ENCODE peak calls at places on chromosomes 5 and 9, in ten cellular contexts. R is GM13977, C is left ventricle myocardium inferior, H is cardiac muscle cell, T is fibroblast of the aortic adventitia, X is AG04450, K is heart right ventricle, V is fibroblast of villous mesenchyme, P is IMR-90, E is NB4. W is an unnamed sample.

GRCh38 chr5:115179068-115179958 is 9.6 kb upstream of the TRIM36 start:
- DNase-seq in T (no peak), C (no peak), H (no peak), V (no peak), E (no peak), R (peak), P (no peak), X (no peak), K (no peak), W (peak)

GRCh38 chr9:84997472-84997871 is 327.9 kb downstream of the NTRK2 start:
- DNase-seq in H (no peak), K (no peak), C (no peak), T (no peak), V (no peak), X (no peak), P (no peak), E (peak), R (no peak), W (peak)

GRCh38 chr5:69279517-69279916 is 44.8 kb downstream of the CDK7 start:
- DNase-seq in V (no peak), H (no peak), R (no peak), P (no peak), K (no peak), T (no peak), C (no peak), E (no peak), X (no peak), W (no peak)

GRCh38 chr5:177546262-177546741 is 8.1 kb downstream of the FAM193B start:
- DNase-seq in H (peak), K (peak), C (no peak), X (peak), V (peak), P (peak), T (peak), R (no peak), E (peak), W (no peak)

GRCh38 chr5:6950872-6951271 is 237.6 kb downstream of the TENT4A start:
- DNase-seq in K (no peak), R (no peak), P (no peak), T (no peak), C (no peak), V (no peak), H (no peak), X (no peak), E (no peak), W (no peak)

GRCh38 chr5:93349613-93350012 is 231.4 kb downstream of the NR2F1-AS1 start:
- DNase-seq in X (peak), C (no peak), H (no peak), V (no peak), K (no peak), R (no peak), T (peak), E (no peak), P (peak), W (no peak)

GRCh38 chr5:121108725-121109124 is 644.6 kb downstream of the PRR16 start:
- DNase-seq in V (no peak), C (no peak), X (no peak), K (peak), P (no peak), H (no peak), E (no peak), T (no peak), R (no peak), W (peak)

GRCh38 chr5:84301535-84301934 is 83.1 kb downstream of the EDIL3 start:
- DNase-seq in V (no peak), T (peak), X (no peak), C (no peak), K (no peak), E (no peak), P (peak), H (no peak), R (no peak), W (no peak)

GRCh38 chr9:95444160-95444559 is 72.6 kb downstream of the PTCH1 start:
- DNase-seq in C (no peak), P (no peak), H (no peak), K (no peak), E (no peak), V (no peak), X (no peak), T (no peak), R (no peak), W (no peak)

GRCh38 chr9:80560976-80561375 is 989.2 kb downstream of the TLE4 start:
- DNase-seq in E (no peak), X (no peak), K (no peak), H (no peak), P (no peak), R (no peak), T (no peak), V (no peak), C (no peak), W (no peak)

GRCh38 chr9:93642961-93643360 is 66.6 kb downstream of the PHF2 start:
- DNase-seq in H (peak), K (no peak), P (peak), R (no peak), C (no peak), X (peak), T (peak), V (peak), E (no peak), W (no peak)

GRCh38 chr9:124182741-124183140 is 75.0 kb upstream of the NEK6 start:
- DNase-seq in X (no peak), C (no peak), V (no peak), R (no peak), E (no peak), T (no peak), P (no peak), K (no peak), H (no peak), W (no peak)

GRCh38 chr9:96484521-96484931 is 34.6 kb downstream of the HABP4 start:
- DNase-seq in K (no peak), X (no peak), H (no peak), R (peak), C (no peak), V (no peak), T (no peak), P (no peak), E (no peak), W (no peak)

GRCh38 chr5:161925960-161926359 is 78.0 kb downstream of the GABRA1 start:
- DNase-seq in K (no peak), E (peak), C (no peak), P (no peak), V (no peak), X (no peak), R (no peak), T (no peak), H (no peak), W (no peak)

GRCh38 chr9:71504636-71505035 is 263.7 kb downstream of the CEMIP2 start:
- DNase-seq in X (no peak), K (no peak), T (no peak), C (no peak), P (no peak), V (no peak), H (no peak), R (no peak), E (no peak), W (no peak)

GRCh38 chr9:18472915-18473314 is 1.0 kb upstream of the ADAMTSL1 start:
- DNase-seq in P (no peak), E (no peak), X (no peak), V (peak), T (peak), R (no peak), H (peak), C (no peak), K (no peak), W (no peak)

GRCh38 chr5:72860499-72860898 is 44.0 kb downstream of the TNPO1 start:
- DNase-seq in E (no peak), X (peak), T (peak), P (peak), H (peak), C (no peak), V (peak), R (no peak), K (no peak), W (no peak)

GRCh38 chr5:14869286-14870164 is 2.1 kb downstream of the ANKH start:
- DNase-seq in H (no peak), V (no peak), R (no peak), X (no peak), T (peak), E (no peak), P (no peak), C (no peak), K (no peak), W (no peak)

GRCh38 chr5:158166424-158166823 is 307.5 kb upstream of the CLINT1 start:
- DNase-seq in H (peak), R (no peak), T (no peak), K (no peak), V (no peak), E (no peak), P (no peak), X (no peak), C (no peak), W (peak)

GRCh38 chr9:14278291-14278721 is 35.6 kb downstream of the NFIB start:
- DNase-seq in K (no peak), R (no peak), C (no peak), H (peak), V (peak), E (no peak), P (peak), T (peak), X (no peak), W (no peak)

GRCh38 chr9:36928670-36929349 is 105.3 kb downstream of the PAX5 start:
- DNase-seq in C (no peak), E (peak), K (no peak), R (peak), V (peak), T (peak), H (peak), X (no peak), P (peak), W (no peak)

GRCh38 chr9:36163049-36163839 is 5.9 kb upstream of the CCIN start:
- DNase-seq in V (peak), H (peak), K (peak), R (no peak), X (no peak), E (no peak), T (peak), P (peak), C (peak), W (peak)

GRCh38 chr9:18776836-18777820 is 255.9 kb downstream of the SAXO1 start:
- DNase-seq in E (no peak), X (no peak), R (no peak), H (no peak), T (no peak), K (peak), P (no peak), C (no peak), V (no peak), W (no peak)

GRCh38 chr5:138963763-138964371 is 88.7 kb upstream of the LRRTM2 start:
- DNase-seq in C (no peak), X (no peak), R (no peak), T (no peak), H (no peak), E (no peak), K (no peak), P (no peak), V (peak), W (peak)

GRCh38 chr9:10678010-10678409 is 65.2 kb upstream of the PTPRD start:
- DNase-seq in X (no peak), K (no peak), T (no peak), E (no peak), H (no peak), P (no peak), C (no peak), R (no peak), V (no peak), W (no peak)

GRCh38 chr9:129676970-129677369 is 11.5 kb downstream of the PRRX2 start:
- DNase-seq in K (no peak), E (no peak), P (no peak), V (no peak), R (no peak), H (no peak), X (no peak), T (peak), C (no peak), W (no peak)

DNA sequence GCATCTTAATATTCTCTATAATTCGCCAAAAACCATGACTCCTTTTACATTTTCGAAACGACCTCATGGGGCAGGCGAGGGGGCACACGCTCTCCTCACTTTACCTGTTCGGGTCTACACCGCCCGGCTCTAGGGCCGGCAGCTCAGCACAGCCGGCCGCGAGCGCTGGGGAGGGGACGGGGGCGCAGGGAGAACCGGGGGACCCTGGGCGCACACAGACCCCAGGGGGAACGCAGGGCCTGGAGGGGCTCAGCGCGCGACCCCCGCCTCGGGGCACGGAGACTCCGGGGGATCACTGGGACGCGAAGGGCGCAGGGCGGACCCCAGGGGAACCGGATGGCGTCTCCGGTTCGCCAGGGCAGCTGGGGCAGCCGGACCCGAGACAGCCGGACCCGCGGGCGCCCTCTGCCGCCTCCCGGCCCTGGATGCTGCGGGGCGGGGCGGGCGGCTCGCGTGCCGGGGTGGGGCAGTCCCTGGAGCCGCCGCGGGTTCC is at the start of gene AHRR:
- DNase-seq in P (peak), K (peak), X (no peak), T (peak), R (peak), C (peak), E (peak), V (peak), H (peak), W (peak)
- TF ChIP-seq CTCF in P (peak), K (peak), X (peak), T (peak), R (peak), C (peak), E (peak), V (peak), H (peak), W (peak)

GRCh38 chr9:114385412-114386181 is 2.2 kb downstream of the AKNA start:
- DNase-seq in K (peak), P (peak), C (peak), H (peak), E (peak), R (peak), T (peak), V (peak), X (peak), W (no peak)
- TF ChIP-seq CTCF in K (no peak), P (no peak), C (no peak), H (no peak), E (no peak), R (no peak), T (no peak), V (no peak), X (no peak), W (no peak)

DNA sequence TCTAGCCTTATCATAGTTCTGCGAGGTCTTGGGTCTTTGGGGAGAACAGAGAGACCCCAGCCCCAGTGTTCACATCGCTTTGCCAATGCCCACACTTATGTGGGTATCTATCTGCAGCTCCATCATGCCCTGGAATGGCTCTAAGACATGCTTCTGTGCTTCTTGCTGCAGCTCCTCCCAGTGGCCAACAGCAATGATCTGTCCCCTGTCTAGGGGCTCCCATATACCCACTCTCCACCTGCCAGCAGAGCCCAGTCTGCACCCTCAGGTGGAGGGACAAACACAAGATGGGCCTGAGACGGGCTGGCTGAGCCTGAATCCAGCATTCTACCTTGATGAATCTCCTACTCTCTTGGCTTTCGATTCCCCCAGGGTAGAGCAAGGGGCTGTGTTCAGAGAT is 14.6 kb upstream of the DAP start:
- DNase-seq in C (no peak), R (no peak), P (no peak), H (no peak), T (no peak), V (no peak), X (no peak), E (no peak), K (no peak), W (no peak)
- TF ChIP-seq CTCF in C (peak), R (peak), P (no peak), H (peak), T (no peak), V (peak), X (no peak), E (no peak), K (no peak), W (peak)

GRCh38 chr5:147371290-147371689 is 136.5 kb downstream of the STK32A start:
- DNase-seq in P (no peak), V (no peak), T (no peak), X (no peak), K (no peak), C (no peak), R (no peak), H (no peak), E (no peak), W (no peak)

GRCh38 chr5:147373328-147373727 is 136.5 kb downstream of the DPYSL3 start:
- DNase-seq in K (no peak), H (no peak), X (no peak), C (no peak), R (no peak), E (no peak), P (no peak), T (no peak), V (no peak), W (no peak)

DNA sequence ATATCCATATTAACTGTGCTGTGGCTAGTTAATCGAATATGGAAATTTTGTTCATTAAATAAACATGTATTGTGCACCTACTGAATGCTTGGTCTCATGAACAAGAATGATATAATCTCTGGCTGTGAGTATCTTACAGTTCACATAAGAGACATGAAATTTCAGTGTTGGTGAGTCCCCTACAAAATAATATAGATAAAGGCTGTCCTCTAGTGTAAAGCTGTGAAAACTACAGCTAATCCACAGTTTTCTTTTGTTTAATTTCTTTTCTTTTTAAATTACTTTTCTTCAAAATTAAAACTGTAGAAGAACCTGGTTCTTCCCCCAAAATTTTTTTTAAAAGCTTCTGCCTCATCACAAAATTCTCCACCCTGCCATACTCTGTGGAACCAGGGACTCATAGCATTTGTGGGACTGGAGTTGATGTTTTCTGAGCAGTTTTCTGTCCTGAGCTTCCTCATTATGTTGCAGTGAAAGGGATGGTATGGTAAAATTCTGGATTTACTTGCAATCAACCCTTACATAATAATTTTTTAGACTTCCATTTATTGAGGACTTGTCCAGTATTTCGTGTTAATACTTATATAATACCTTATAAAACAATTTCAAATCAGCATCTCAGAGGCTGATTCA is 135.0 kb downstream of the STK32A start:
- DNase-seq in T (peak), R (no peak), H (peak), P (peak), K (no peak), X (no peak), C (no peak), E (peak), V (no peak), W (peak)
- TF ChIP-seq CTCF in T (peak), R (peak), H (peak), P (peak), K (peak), X (peak), C (peak), E (no peak), V (peak), W (peak)

DNA sequence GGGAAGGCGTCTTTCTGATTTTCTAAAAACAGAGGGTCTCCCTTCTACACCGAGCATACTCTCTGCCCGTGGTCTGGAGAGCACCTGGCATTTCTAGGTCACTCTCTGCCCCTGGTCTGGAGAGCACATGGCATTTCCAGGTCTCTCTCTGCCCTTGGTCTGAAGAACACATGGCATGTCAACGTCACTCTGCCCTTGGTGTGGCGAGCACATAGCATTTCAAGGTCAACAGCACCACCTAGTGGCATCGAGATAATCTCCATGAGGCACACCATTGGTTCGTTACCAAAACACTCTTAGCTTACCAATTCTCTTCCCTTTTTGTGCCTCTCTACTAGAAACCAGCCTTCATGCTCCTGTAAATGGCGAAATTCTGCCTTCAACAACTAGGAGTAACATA is 616.5 kb upstream of the NUDT12 start:
- DNase-seq in H (peak), V (peak), E (peak), K (no peak), X (no peak), R (peak), P (peak), C (no peak), T (peak), W (peak)
- TF ChIP-seq CTCF in H (peak), V (peak), E (peak), K (peak), X (peak), R (peak), P (peak), C (peak), T (peak), W (peak)

W was measured in neural progenitor cell.